ENCODE peak calls at places on chromosome 2, in four cellular contexts. R is IMR-90; I is CD8-positive, alpha-beta T cell; X is RWPE1. E is an unnamed sample.

GRCh38 chr2:71693286-71694270 is 240.2 kb downstream of the DYSF start:
- DNase-seq in I (no peak), X (no peak), R (no peak), E (peak; percentile 9)

GRCh38 chr2:126837926-126838717 is 60.6 kb upstream of the TEX51 start:
- DNase-seq in I (no peak), R (no peak), X (no peak), E (no peak)

GRCh38 chr2:239321596-239322413 is 79.0 kb downstream of the HDAC4 start:
- DNase-seq in R (no peak), X (no peak), I (peak; percentile 77), E (no peak)

GRCh38 chr2:129777757-129778607 is 201.5 kb upstream of the RAB6C start:
- DNase-seq in I (no peak), R (no peak), X (no peak), E (no peak)

GRCh38 chr2:52877703-52878102 is 889.9 kb upstream of the CHAC2 start:
- DNase-seq in R (peak; percentile 81), I (no peak), X (no peak), E (no peak)

GRCh38 chr2:181540421-181540820 is 83.2 kb downstream of the ITGA4 start:
- DNase-seq in X (no peak), I (no peak), R (no peak), E (no peak)

GRCh38 chr2:86223098-86223681 is 23.9 kb downstream of the MRPL35 start:
- DNase-seq in R (peak; percentile 50), X (no peak), I (no peak), E (no peak)

GRCh38 chr2:24206242-24206641 is 31.4 kb downstream of the FAM228A start:
- DNase-seq in R (no peak), X (no peak), I (no peak), E (no peak)

GRCh38 chr2:106156305-106157288 is 37.5 kb downstream of the UXS1 start:
- DNase-seq in R (peak; percentile 64), I (no peak), X (no peak), E (no peak)

DNA sequence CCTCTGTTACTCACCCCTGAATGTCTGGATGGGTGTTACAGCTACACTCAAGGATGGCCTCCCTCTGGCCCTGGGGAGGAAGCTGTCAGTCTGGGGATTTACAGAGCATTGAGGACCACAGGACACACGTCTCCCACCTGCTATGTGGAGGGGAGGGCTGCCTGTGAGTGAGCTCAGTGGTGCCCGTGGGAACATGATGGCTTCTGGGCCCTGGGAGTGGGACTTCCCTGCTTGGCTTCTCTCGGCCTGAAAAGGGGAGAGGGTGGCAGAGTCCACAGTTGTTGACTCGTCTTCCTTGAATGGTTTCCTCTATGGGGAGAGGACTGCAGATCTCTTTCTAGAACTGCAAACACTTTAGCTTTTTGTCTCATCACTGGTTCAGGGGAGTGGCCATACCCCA is 79.1 kb downstream of the SH3BP4 start:
- DNase-seq in X (no peak), R (no peak), I (no peak), E (no peak)
- H3K27ac ChIP-seq in X (peak overlapping the region; percentile 4), R (no peak overlapping the region), I (no peak overlapping the region), E (no peak overlapping the region)

DNA sequence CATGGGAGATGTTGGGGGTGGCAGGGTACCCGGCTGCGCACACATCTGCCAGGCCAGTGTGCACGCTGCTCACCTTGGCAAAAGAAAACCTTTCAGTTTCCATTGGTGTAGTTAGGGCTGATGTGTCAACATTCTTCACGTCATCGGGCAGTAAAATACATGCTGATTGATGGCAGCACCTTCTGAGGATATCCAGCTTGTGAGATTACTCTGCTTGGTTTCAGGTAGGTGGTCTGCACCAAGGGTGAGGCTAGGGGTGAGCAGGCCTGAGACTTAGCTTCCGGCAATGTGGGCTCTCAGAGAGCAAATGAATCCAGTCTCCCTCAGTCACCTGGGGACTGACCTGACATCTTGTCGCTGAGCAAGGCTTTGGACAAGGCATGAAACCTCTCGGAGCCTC is 19.3 kb upstream of the ACKR3 start:
- DNase-seq in I (no peak), R (no peak), X (no peak), E (no peak)
- H3K27ac ChIP-seq in I (no peak overlapping the region), R (no peak overlapping the region), X (no peak overlapping the region), E (no peak overlapping the region)

GRCh38 chr2:27256855-27257454 is 5.9 kb downstream of the SLC30A3 start:
- DNase-seq in X (no peak), R (no peak), I (no peak), E (no peak)
- H3K27ac ChIP-seq in X (no peak overlapping the region), R (no peak overlapping the region), I (no peak overlapping the region), E (no peak overlapping the region)

DNA sequence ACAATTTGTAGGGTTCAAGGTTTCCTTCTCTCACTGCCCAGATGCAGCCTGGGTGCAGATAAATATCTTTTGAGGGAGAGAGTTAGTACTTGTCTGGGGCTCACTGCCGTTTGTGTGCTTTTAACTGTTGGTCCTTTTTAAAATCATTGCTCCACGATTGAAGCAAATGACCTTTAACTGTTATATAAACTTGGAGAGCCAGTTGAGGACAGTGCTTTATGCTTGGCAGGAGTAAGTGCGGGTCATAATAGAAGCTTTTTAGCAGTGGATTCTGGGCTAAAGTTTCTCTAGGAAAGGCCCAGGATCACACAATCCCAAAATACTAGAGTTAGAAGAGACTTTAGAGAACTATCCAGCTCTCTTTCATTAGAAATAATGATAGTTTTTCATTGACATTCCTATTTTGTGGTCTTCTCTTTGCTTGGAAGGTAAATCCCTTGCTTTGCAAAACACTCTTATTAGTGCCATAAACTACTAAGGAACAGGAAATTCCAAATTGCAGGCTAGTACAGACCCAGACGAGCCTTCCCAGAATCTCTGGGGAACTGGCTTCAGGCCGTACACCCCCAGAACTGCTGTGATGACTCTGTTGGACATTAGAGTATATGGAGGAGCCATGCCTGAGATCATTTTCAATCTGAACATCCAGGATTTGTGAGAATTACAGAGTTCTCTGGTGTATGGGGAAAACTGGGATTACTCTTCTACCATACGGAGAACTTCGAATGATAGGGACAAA is 19.1 kb downstream of the LIMS1 start:
- DNase-seq in X (no peak), R (no peak), I (no peak), E (no peak)
- H3K27ac ChIP-seq in X (no peak overlapping the region), R (peak overlapping the region; percentile 75), I (no peak overlapping the region), E (peak overlapping the region; percentile 52)

DNA sequence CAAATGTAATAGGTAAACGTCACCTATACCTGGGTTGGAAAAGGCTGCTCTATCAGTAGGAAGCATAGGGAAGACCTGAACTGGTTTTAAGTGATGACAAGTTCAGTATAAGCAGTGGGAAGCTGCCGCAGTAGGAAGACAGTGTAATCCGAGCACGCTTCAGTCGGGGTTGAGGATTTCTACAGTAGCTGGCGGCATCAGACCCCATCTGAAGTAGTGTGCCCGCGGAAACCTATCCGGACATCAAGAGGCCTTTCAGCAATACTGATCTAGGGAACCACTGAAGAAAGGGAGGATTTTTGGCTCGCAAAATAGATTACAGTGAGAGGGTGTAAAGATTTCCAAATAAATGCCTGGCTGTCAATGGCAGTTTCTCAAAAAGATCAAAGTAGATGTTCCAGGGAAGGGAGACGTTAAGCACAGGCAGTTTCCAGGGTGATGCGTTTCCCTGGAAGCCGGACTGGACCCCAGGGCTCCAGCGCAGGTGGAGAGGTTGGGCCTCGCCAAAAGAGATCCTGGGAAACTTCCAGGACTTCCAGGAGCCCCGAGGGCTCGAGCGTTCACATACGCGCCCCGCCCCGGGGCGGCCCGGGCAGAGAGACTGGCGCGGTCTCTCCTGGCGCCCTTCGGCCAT is 5.3 kb downstream of the LOXL3 start:
- DNase-seq in X (no peak), I (no peak), R (no peak), E (no peak)
- H3K27ac ChIP-seq in X (peak overlapping the region; percentile 65), I (no peak overlapping the region), R (peak overlapping the region; percentile 9), E (no peak overlapping the region)

GRCh38 chr2:121665504-121665903 is 16.2 kb upstream of the CLASP1 start:
- DNase-seq in I (no peak), R (no peak), X (peak; percentile 70), E (no peak)

GRCh38 chr2:121664713-121665112 is 15.5 kb upstream of the CLASP1 start:
- DNase-seq in I (no peak), R (no peak), X (no peak), E (no peak)

GRCh38 chr2:121662651-121663050 is 13.4 kb upstream of the CLASP1 start:
- DNase-seq in R (peak; percentile 60), X (no peak), I (no peak), E (no peak)

GRCh38 chr2:121664086-121664485 is 14.8 kb upstream of the CLASP1 start:
- DNase-seq in I (no peak), X (peak; percentile 70), R (no peak), E (no peak)

GRCh38 chr2:121663458-121663857 is 14.2 kb upstream of the CLASP1 start:
- DNase-seq in I (no peak), X (no peak), R (no peak), E (no peak)
- H3K27ac ChIP-seq in I (no peak overlapping the region), X (peak overlapping the region; percentile 34), R (no peak overlapping the region), E (no peak overlapping the region)

DNA sequence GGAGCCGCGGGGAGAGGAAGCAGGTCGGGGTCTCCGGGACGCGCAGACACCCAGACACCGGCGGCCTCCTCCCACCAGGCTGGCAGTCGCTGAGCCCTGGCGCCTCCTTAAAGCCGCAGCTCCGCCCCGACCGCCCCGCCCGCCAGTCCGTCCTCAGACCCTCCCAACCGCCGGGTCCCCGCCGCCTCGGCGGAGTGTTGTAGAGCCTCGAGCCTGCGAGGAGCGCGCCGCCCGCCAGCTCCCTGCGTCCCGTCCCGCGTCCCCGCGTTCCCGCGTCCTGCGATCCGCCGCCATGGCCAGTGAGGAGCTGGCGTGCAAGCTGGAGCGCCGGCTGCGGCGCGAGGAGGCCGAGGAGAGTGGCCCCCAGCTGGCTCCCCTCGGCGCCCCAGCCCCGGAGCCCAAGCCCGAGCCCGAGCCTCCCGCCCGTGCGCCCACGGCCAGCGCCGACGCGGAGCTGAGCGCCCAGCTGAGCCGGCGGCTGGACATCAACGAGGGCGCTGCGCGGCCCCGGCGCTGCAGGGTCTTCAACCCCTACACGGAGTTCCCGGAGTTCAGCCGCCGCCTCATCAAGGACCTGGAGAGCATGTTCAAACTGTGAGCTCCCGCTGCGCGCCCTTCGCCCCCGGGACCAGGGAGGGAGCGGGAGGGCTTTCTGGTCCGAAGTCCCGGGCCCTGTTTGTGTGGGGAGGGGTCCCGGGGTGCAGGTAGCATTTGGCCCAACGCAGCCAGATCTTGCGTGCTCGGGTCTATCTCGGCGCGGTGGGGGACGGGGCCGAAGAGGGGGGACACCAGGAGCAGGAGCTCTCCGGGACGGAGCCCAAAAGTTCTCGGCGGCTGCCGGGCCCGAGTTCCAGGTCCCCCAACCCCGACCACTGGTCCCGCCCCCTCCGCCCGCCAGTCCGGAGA is at the start of gene EFHD1:
- DNase-seq in I (peak; percentile 32), R (peak; percentile 34), X (peak; percentile 35), E (peak; percentile 84)
- H3K27ac ChIP-seq in I (no peak within 1 kb of the TSS), R (no peak within 1 kb of the TSS), X (no peak within 1 kb of the TSS), E (peak within 1 kb of the TSS; percentile 77)

GRCh38 chr2:143545643-143546275 is 416.5 kb downstream of the ARHGAP15 start:
- DNase-seq in X (no peak), R (peak; percentile 66), I (no peak), E (no peak)

GRCh38 chr2:143545059-143545458 is 415.8 kb downstream of the ARHGAP15 start:
- DNase-seq in X (no peak), I (no peak), R (no peak), E (no peak)
- H3K27ac ChIP-seq in X (no peak overlapping the region), I (no peak overlapping the region), R (no peak overlapping the region), E (no peak overlapping the region)

E was measured in right lobe of liver.